ENCODE peak calls at places on chromosomes 12 and 14, in six cellular contexts. M, X, I, H, G and P are unnamed samples.
A peak's percentile ranks its signal among the peaks of the same experiment; 100 is the strongest.

GRCh38 chr12:89707623-89707991 is 1.0 kb downstream of the ATP2B1 start:
- DNase-seq in X (peak; percentile 35), G (no peak), M (peak; percentile 49), I (no peak), H (no peak), P (peak; percentile 24)

GRCh38 chr12:60191271-60191670 is 595.4 kb downstream of the SLC16A7 start:
- DNase-seq in G (no peak), I (no peak), H (no peak), X (no peak), M (no peak), P (no peak)

GRCh38 chr12:15856097-15856982 is 25.8 kb upstream of the STRAP start:
- DNase-seq in I (peak; percentile 49), M (no peak), H (no peak), X (peak; percentile 78), G (peak; percentile 76), P (peak; percentile 72)

GRCh38 chr14:35822501-35822900 is 3.6 kb upstream of the BRMS1L start:
- DNase-seq in H (no peak), X (no peak), G (no peak), I (no peak), M (no peak), P (no peak)

GRCh38 chr12:18224745-18225144 is 36.6 kb upstream of the PIK3C2G start:
- DNase-seq in H (no peak), M (no peak), G (peak; percentile 5), X (no peak), I (peak; percentile 2), P (peak; percentile 48)

GRCh38 chr12:94875525-94875924 is 128.0 kb downstream of the NDUFA12 start:
- DNase-seq in M (no peak), X (no peak), H (no peak), G (no peak), I (no peak), P (peak; percentile 91)

GRCh38 chr12:70366581-70367267 is 634 bp downstream of the KCNMB4 start:
- DNase-seq in M (peak; percentile 55), X (peak; percentile 37), G (peak; percentile 31), I (peak; percentile 8), H (no peak), P (peak; percentile 69)

GRCh38 chr12:98228619-98229538 is 286.5 kb upstream of the TMPO start:
- DNase-seq in G (no peak), M (no peak), H (no peak), I (no peak), X (no peak), P (no peak)

DNA sequence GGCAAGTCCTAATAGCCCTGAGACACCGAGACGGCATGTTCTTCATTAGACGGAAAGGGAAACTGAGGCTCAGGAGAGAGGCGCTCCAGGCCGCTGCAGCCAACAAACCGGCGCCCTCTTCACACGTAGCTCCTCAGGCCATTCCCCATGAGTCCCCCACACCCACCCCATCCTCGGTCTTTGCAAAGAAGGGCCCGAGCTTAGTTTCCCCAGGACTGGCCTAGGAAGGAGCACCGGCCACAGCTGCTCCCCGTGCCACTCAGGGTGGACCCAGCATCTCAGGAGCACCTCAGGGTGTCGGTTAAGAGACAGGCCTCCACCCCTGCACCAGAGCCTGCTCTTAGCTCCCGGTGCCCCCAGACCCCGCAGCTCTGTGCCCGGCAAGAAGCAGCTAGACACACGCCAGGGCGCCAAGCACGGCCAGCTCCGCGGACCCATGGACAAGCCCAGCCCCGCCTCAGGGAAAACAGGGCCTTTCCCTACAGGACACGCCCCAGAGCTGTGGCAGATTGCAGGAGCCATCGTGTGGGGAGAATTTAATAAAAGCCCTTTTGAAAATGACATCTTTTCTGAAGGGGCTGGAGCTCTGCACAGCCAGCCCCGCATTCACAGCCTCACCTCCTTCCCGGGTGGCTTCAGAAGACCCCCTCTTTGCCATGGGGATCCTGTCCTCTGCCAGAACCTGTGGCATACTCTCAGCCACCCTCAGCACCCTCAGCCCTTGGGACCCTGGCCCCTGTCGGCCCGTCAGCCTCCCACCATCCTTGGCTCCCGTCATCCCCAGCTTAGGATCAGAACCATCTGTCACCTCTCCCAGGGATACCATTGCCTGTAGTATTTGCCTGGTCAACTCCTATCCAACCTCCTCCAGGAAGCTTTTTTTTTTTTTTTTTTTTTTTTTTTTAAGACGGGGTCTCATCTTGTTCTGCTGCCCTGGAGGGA is 59.7 kb downstream of the LGMN start:
- DNase-seq in I (no peak), H (no peak), X (peak; percentile 57), M (no peak), G (no peak), P (no peak)
- H3K4me3 ChIP-seq in I (no peak overlapping the region), H (no peak overlapping the region), X (peak overlapping the region; percentile 32), M (peak overlapping the region; percentile 54), G (no peak overlapping the region), P (no peak overlapping the region)

GRCh38 chr12:115229517-115229916 is 545.5 kb upstream of the TBX3 start:
- DNase-seq in X (no peak), H (no peak), M (no peak), I (no peak), G (no peak), P (no peak)
- H3K4me3 ChIP-seq in X (no peak overlapping the region), H (no peak overlapping the region), M (no peak overlapping the region), I (no peak overlapping the region), G (no peak overlapping the region), P (no peak overlapping the region)

GRCh38 chr12:91183565-91183964 is 948 bp upstream of the DCN start:
- DNase-seq in X (no peak), M (no peak), H (no peak), G (peak; percentile 19), I (no peak), P (no peak)

GRCh38 chr12:91186189-91186588 is 3.6 kb upstream of the DCN start:
- DNase-seq in G (no peak), X (no peak), H (no peak), M (no peak), I (no peak), P (no peak)

GRCh38 chr12:91189526-91189925 is 6.9 kb upstream of the DCN start:
- DNase-seq in G (peak; percentile 65), H (no peak), M (no peak), I (no peak), X (no peak), P (no peak)

GRCh38 chr12:91182664-91183455 is at the start of gene DCN:
- DNase-seq in M (no peak), H (no peak), G (peak; percentile 81), X (no peak), I (no peak), P (no peak)

DNA sequence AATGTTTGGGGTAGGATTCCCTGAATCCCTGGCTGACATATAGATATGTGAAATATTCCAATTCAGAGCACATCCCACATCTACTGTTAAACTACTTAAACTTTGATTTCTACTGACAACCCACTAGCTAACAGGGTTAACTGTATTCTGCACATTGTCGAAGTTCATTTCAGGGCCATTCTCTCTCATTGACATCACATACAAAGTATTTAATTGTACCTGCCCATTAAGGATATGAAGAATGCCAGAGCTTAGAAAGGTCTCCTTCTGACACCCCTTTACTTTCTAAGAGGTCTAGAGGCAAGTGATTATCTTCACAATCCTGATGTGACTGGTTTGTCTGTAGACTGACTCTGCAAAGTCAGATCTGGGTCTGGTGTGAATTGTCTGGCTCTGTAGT is 2.8 kb upstream of the DCN start:
- DNase-seq in I (no peak), G (no peak), X (no peak), M (no peak), H (no peak), P (no peak)
- H3K4me3 ChIP-seq in I (no peak overlapping the region), G (no peak overlapping the region), X (no peak overlapping the region), M (no peak overlapping the region), H (no peak overlapping the region), P (no peak overlapping the region)

DNA sequence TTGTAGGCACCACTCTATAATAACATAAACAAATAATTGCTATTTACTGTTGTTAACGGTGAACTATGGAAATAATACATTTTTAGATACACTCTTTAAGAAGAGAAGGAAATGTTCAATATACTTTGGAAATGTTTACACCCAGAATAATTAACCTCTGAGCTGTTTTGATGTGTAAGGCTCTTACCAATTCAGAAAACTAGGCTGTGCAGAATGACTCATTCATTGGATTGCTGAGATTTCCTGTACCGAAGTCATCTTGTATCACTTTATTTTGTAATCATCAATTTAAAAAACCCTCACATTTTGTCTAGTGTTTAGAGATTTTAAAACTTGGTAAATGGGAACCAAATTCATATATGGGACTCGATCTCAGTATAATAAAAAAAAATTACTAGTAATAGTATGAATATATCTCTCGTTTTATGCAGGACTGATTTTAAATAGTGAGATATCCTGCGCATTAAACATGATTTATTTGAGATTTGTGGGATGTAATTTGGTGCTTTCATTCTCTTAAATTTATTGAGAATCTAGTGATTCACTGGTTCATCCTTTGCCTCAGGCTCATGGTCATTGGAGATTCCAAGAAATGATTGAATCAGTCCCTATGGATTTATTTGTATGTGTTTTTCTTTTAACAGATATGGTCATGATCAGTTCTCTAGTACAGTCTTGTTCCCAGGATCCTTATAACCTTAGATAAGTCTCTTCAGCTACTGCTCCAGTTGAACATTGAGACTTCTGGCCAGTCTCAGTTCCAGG is 3.9 kb downstream of the SAMD4A start:
- DNase-seq in H (peak; percentile 49), I (no peak), G (peak; percentile 95), M (no peak), X (no peak), P (no peak)
- H3K4me3 ChIP-seq in H (peak overlapping the region; percentile 1), I (no peak overlapping the region), G (peak overlapping the region; percentile 31), M (no peak overlapping the region), X (no peak overlapping the region), P (no peak overlapping the region)

GRCh38 chr14:74569826-74570591 is 42.0 kb downstream of the LTBP2 start:
- DNase-seq in M (no peak), X (no peak), H (no peak), G (peak; percentile 21), I (no peak), P (no peak)

GRCh38 chr14:74571901-74572828 is 39.9 kb downstream of the LTBP2 start:
- DNase-seq in H (peak; percentile 99), G (peak; percentile 100), X (no peak), I (no peak), M (no peak), P (no peak)

GRCh38 chr14:74569387-74569786 is 42.6 kb downstream of the LTBP2 start:
- DNase-seq in I (no peak), H (no peak), M (no peak), G (no peak), X (no peak), P (no peak)

GRCh38 chr14:74571441-74571841 is 40.6 kb downstream of the LTBP2 start:
- DNase-seq in H (no peak), M (no peak), X (no peak), G (peak; percentile 70), I (no peak), P (no peak)

DNA sequence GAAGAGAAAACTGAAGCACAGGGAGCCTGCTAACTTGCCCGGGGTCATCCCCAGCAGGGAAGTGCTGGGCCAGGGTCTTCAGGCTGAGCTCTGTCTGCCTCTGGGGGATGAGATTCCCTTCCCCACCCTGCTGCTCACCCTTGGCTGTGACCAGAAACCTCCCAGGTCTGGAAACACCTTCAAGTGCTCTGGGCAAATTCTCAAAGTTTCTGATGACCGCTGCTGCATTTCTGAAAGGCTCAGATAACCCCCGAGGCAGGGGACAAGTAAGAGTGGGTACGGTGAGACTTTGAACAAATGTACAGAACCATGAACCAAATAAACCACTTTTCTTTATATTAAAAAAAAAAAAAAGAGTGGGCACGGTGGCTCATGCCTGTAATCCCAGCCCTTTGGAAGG is 41.3 kb downstream of the LTBP2 start:
- DNase-seq in H (no peak), I (no peak), M (no peak), X (no peak), G (no peak), P (no peak)
- H3K4me3 ChIP-seq in H (no peak overlapping the region), I (no peak overlapping the region), M (no peak overlapping the region), X (no peak overlapping the region), G (no peak overlapping the region), P (no peak overlapping the region)

GRCh38 chr12:124126950-124127349 is 153.9 kb downstream of the ZNF664 start:
- DNase-seq in G (no peak), M (no peak), H (no peak), I (no peak), X (no peak), P (peak; percentile 92)
- H3K4me3 ChIP-seq in G (no peak overlapping the region), M (no peak overlapping the region), H (no peak overlapping the region), I (no peak overlapping the region), X (no peak overlapping the region), P (no peak overlapping the region)

GRCh38 chr12:49807991-49808580 is 20.1 kb downstream of the NCKAP5L start:
- DNase-seq in M (no peak), G (no peak), X (no peak), I (no peak), H (no peak), P (no peak)
- H3K4me3 ChIP-seq in M (no peak overlapping the region), G (no peak overlapping the region), X (no peak overlapping the region), I (no peak overlapping the region), H (no peak overlapping the region), P (no peak overlapping the region)